ENCODE peak calls at places on chromosomes 5 and 9, in five cellular contexts. A is NCI-H345, B is substantia nigra, Q is ureter, F is KG1. M is an unnamed sample.

GRCh38 chr5:141875795-141876627 is 2.2 kb downstream of the PCDH1 start:
- DNase-seq in A (no peak), B (no peak), Q (peak), F (no peak), M (no peak)

GRCh38 chr5:1201327-1202025 is at the start of gene SLC6A19:
- DNase-seq in A (peak), B (no peak), Q (no peak), F (no peak), M (no peak)

GRCh38 chr5:136090319-136090718 is 42.3 kb upstream of the SMAD5 start:
- DNase-seq in A (no peak), B (no peak), Q (peak), F (no peak), M (no peak)

GRCh38 chr5:160020969-160021368 is 12.0 kb downstream of the TTC1 start:
- DNase-seq in A (no peak), B (no peak), Q (no peak), F (no peak), M (no peak)

GRCh38 chr5:171615201-171616001 is 170.2 kb upstream of the SMIM23 start:
- DNase-seq in A (no peak), B (no peak), Q (no peak), F (no peak), M (no peak)

GRCh38 chr5:68534131-68534940 is 318.8 kb downstream of the PIK3R1 start:
- DNase-seq in A (peak), B (no peak), Q (no peak), F (no peak), M (no peak)

GRCh38 chr9:4905135-4905490 is 80.0 kb upstream of the JAK2 start:
- DNase-seq in A (no peak), B (no peak), Q (no peak), F (no peak), M (no peak)

GRCh38 chr5:64690417-64691151 is at the start of gene SHISAL2B:
- DNase-seq in A (peak), B (no peak), Q (no peak), F (no peak), M (no peak)

GRCh38 chr5:43401827-43402226 is 10.4 kb downstream of the CCL28 start:
- DNase-seq in A (no peak), B (no peak), Q (no peak), F (no peak), M (no peak)

GRCh38 chr9:22214497-22215031 is 205.5 kb upstream of the CDKN2B start:
- DNase-seq in A (peak), B (no peak), Q (no peak), F (no peak), M (no peak)

GRCh38 chr5:33343661-33344327 is 97.0 kb upstream of the TARS1 start:
- DNase-seq in A (no peak), B (no peak), Q (no peak), F (no peak), M (no peak)

GRCh38 chr5:21665525-21665924 is 1187.6 kb downstream of the CDH12 start:
- DNase-seq in A (no peak), B (no peak), Q (no peak), F (no peak), M (no peak)

GRCh38 chr5:107032629-107033028 is 638.1 kb downstream of the EFNA5 start:
- DNase-seq in A (no peak), B (no peak), Q (no peak), F (no peak), M (no peak)

GRCh38 chr5:60517850-60518249 is 182.1 kb downstream of the DEPDC1B start:
- DNase-seq in A (no peak), B (no peak), Q (no peak), F (no peak), M (no peak)

GRCh38 chr9:120877276-120878034 is 467 bp upstream of the PHF19 start:
- DNase-seq in A (peak), B (peak), Q (peak), F (peak), M (peak)

GRCh38 chr5:72160299-72160698 is 53.0 kb downstream of the MAP1B start:
- DNase-seq in A (no peak), B (no peak), Q (no peak), F (no peak), M (no peak)

GRCh38 chr9:92984976-92985375 is 37.7 kb downstream of the FGD3 start:
- DNase-seq in A (no peak), B (no peak), Q (no peak), F (no peak), M (no peak)

GRCh38 chr5:123875444-123876264 is 363.7 kb downstream of the CSNK1G3 start:
- DNase-seq in A (peak), B (peak), Q (no peak), F (no peak), M (no peak)

GRCh38 chr5:179437341-179438001 is 92.2 kb upstream of the ADAMTS2 start:
- DNase-seq in A (no peak), B (no peak), Q (no peak), F (no peak), M (no peak)

GRCh38 chr9:72477862-72478564 is 43.4 kb upstream of the TMC1 start:
- DNase-seq in A (no peak), B (no peak), Q (peak), F (no peak), M (no peak)

GRCh38 chr5:168528521-168529360 is at the start of gene FBLL1:
- DNase-seq in A (peak), B (no peak), Q (no peak), F (no peak), M (no peak)